ENCODE peak calls at places on chromosomes 16 and 17, in four cellular contexts. V is body of pancreas, U is esophagus squamous epithelium, C is heart right ventricle. D is an unnamed sample.

GRCh38 chr16:4682616-4683254 is 10.6 kb upstream of the NUDT16L1 start:
- DNase-seq in V (no peak), U (no peak), C (peak; percentile 18), D (peak; percentile 74)

GRCh38 chr17:39820541-39820940 is 43.6 kb downstream of the IKZF3 start:
- DNase-seq in V (no peak), U (no peak), C (no peak), D (no peak)

GRCh38 chr16:75237398-75238131 is 13.9 kb downstream of the BCAR1 start:
- DNase-seq in V (no peak), U (no peak), C (no peak), D (no peak)

GRCh38 chr16:74577882-74578366 is 29.0 kb downstream of the GLG1 start:
- DNase-seq in V (no peak), U (no peak), C (no peak), D (no peak)

GRCh38 chr16:49754495-49755290 is 101.2 kb downstream of the ZNF423 start:
- DNase-seq in V (no peak), U (no peak), C (peak; percentile 45), D (no peak)

GRCh38 chr17:42311240-42312034 is 23.1 kb downstream of the STAT5A start:
- DNase-seq in V (peak; percentile 84), U (no peak), C (peak; percentile 82), D (peak; percentile 88)

GRCh38 chr16:29698484-29699323 is 19.7 kb downstream of the QPRT start:
- DNase-seq in V (no peak), U (no peak), C (no peak), D (no peak)

GRCh38 chr16:22109258-22109898 is 17.0 kb downstream of the VWA3A start:
- DNase-seq in V (no peak), U (no peak), C (no peak), D (no peak)

GRCh38 chr17:66240630-66241029 is 11.4 kb upstream of the APOH start:
- DNase-seq in V (no peak), U (no peak), C (no peak), D (no peak)

GRCh38 chr16:17177968-17178880 is 292.5 kb downstream of the XYLT1 start:
- DNase-seq in V (no peak), U (no peak), C (no peak), D (no peak)

GRCh38 chr16:13936596-13937081 is 16.7 kb downstream of the ERCC4 start:
- DNase-seq in V (peak; percentile 86), U (no peak), C (no peak), D (no peak)

GRCh38 chr16:52547001-52547833 is at the start of gene TOX3:
- DNase-seq in V (peak; percentile 55), U (no peak), C (peak; percentile 10), D (no peak)

GRCh38 chr16:1978476-1979120 is 2.7 kb downstream of the NOXO1 start:
- DNase-seq in V (no peak), U (no peak), C (no peak), D (no peak)
- H3K4me3 ChIP-seq in V (peak overlapping the region; percentile 16), U (peak overlapping the region; percentile 50), C (no peak overlapping the region), D (peak overlapping the region; percentile 19)

GRCh38 chr17:27459433-27459832 is 3.2 kb downstream of the KSR1 start:
- DNase-seq in V (no peak), U (no peak), C (no peak), D (no peak)
- H3K27me3 ChIP-seq in V (no peaks in the 10 kb centered on the region), U (no peaks in the 10 kb centered on the region), C (no peaks in the 10 kb centered on the region), D (no peaks in the 10 kb centered on the region)

GRCh38 chr16:86351041-86351784 is 159.1 kb upstream of the FOXF1 start:
- DNase-seq in V (no peak), U (no peak), C (no peak), D (no peak)
- TF ChIP-seq CTCF in V (no peak), U (no peak), C (no peak), D (no peak)

DNA sequence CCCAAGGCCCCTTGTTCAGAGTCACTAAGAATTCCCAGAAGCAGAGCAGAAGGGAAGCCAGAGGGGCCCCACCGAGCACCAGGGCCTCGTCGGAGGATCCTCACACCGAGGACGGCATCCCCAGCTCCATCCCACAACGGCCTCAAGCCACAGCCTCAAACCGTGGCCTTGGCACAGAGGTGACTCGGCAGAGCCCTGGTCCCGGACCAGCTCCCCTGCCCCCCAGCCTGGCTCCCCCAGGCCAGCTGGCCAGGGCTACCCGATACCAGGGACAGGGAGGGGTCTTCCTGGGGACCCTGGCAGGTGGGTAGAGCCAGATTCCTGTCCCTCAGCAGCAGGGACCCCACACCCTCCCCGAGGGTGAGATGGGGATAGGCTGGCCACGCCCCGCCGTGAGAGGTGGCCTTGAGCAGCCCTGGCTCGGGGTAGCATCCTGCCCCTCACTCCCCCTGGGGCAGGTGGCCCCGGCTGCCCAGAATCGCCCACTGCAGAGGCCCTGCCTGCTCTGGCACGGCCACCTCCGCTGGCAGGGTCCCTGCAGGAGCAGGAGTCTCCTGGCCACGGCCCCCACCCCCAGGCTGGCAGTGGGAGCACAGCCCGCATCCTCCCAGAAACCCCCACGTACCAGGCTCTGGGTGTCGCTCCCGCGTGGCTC is 5.6 kb upstream of the PVALEF start:
- DNase-seq in V (no peak), U (no peak), C (no peak), D (no peak)
- H3K4me3 ChIP-seq in V (no peak overlapping the region), U (peak overlapping the region; percentile 38), C (peak overlapping the region; percentile 30), D (peak overlapping the region; percentile 55)

GRCh38 chr16:87333101-87333500 is 15.9 kb upstream of the C16orf95 start:
- DNase-seq in V (no peak), U (no peak), C (no peak), D (no peak)
- H3K27me3 ChIP-seq in V (no peaks in the 10 kb centered on the region), U (no peaks in the 10 kb centered on the region), C (no peaks in the 10 kb centered on the region), D (no peaks in the 10 kb centered on the region)

GRCh38 chr17:63700528-63701441 is 860 bp upstream of the LIMD2 start:
- DNase-seq in V (peak; percentile 48), U (no peak), C (peak; percentile 75), D (no peak)
- TF ChIP-seq CTCF in V (no peak), U (no peak), C (peak; percentile 38), D (no peak)

GRCh38 chr17:11598274-11599221 is at the start of gene DNAH9:
- DNase-seq in V (peak; percentile 99), U (peak; percentile 37), C (peak; percentile 95), D (peak; percentile 96)
- H3K4me3 ChIP-seq in V (peak within 1 kb of the TSS; percentile 49), U (peak within 1 kb of the TSS; percentile 64), C (peak within 1 kb of the TSS; percentile 64), D (peak within 1 kb of the TSS; percentile 55)